ENCODE peak calls at places on chromosome 1, in six cellular contexts. L, H, Z, P, J and U are unnamed samples.

GRCh38 chr1:6222644-6223043 is 13.1 kb downstream of the ICMT start:
- DNase-seq in L (no peak), H (no peak), Z (no peak), P (no peak), J (no peak), U (no peak)

GRCh38 chr1:95223110-95223509 is 10.9 kb upstream of the RWDD3 start:
- DNase-seq in L (no peak), H (no peak), Z (peak), P (no peak), J (no peak), U (no peak)

GRCh38 chr1:91755176-91755575 is 130.8 kb downstream of the TGFBR3 start:
- DNase-seq in L (no peak), H (no peak), Z (peak), P (no peak), J (no peak), U (no peak)

GRCh38 chr1:155504207-155504606 is 58.4 kb downstream of the ASH1L start:
- DNase-seq in L (peak), H (no peak), Z (no peak), P (no peak), J (no peak), U (no peak)

GRCh38 chr1:169586067-169586394 is 250 bp downstream of the F5 start:
- DNase-seq in L (no peak), H (no peak), Z (no peak), P (no peak), J (no peak), U (no peak)

GRCh38 chr1:223198628-223198965 is 55.5 kb upstream of the TLR5 start:
- DNase-seq in L (no peak), H (no peak), Z (no peak), P (no peak), J (no peak), U (no peak)

GRCh38 chr1:28172690-28173150 is 3.8 kb downstream of the PTAFR start:
- DNase-seq in L (peak), H (no peak), Z (no peak), P (no peak), J (no peak), U (no peak)

GRCh38 chr1:163173121-163173520 is 29.6 kb downstream of the RGS5 start:
- DNase-seq in L (no peak), H (no peak), Z (no peak), P (no peak), J (no peak), U (no peak)

GRCh38 chr1:113534875-113535274 is 144.6 kb downstream of the MAGI3 start:
- DNase-seq in L (no peak), H (no peak), Z (no peak), P (no peak), J (no peak), U (no peak)

GRCh38 chr1:162110910-162111309 is 41.4 kb downstream of the NOS1AP start:
- DNase-seq in L (no peak), H (no peak), Z (no peak), P (no peak), J (no peak), U (no peak)

GRCh38 chr1:77039739-77040138 is 172.5 kb downstream of the ST6GALNAC5 start:
- DNase-seq in L (no peak), H (no peak), Z (peak), P (no peak), J (no peak), U (no peak)

GRCh38 chr1:56551691-56552090 is 27.7 kb downstream of the PLPP3 start:
- DNase-seq in L (no peak), H (no peak), Z (no peak), P (no peak), J (no peak), U (no peak)

GRCh38 chr1:245153645-245154428 is 948 bp upstream of the KIF26B start:
- DNase-seq in L (peak), H (no peak), Z (no peak), P (no peak), J (peak), U (peak)

GRCh38 chr1:1231400-1232223 is at the start of gene SDF4:
- DNase-seq in L (peak), H (peak), Z (peak), P (peak), J (peak), U (peak)

GRCh38 chr1:8096105-8097011 is 70.2 kb upstream of the ERRFI1 start:
- DNase-seq in L (no peak), H (no peak), Z (peak), P (no peak), J (no peak), U (no peak)

GRCh38 chr1:84691139-84691783 is 1.0 kb upstream of the SSX2IP start:
- DNase-seq in L (no peak), H (no peak), Z (no peak), P (no peak), J (no peak), U (no peak)

GRCh38 chr1:89939693-89940438 is 55.0 kb upstream of the ZNF326 start:
- DNase-seq in L (no peak), H (no peak), Z (no peak), P (no peak), J (no peak), U (no peak)

GRCh38 chr1:119372493-119373086 is 4.0 kb downstream of the HAO2 start:
- DNase-seq in L (no peak), H (no peak), Z (no peak), P (no peak), J (peak), U (no peak)

GRCh38 chr1:178612261-178612660 is 99.4 kb downstream of the TEX35 start:
- DNase-seq in L (no peak), H (no peak), Z (no peak), P (no peak), J (no peak), U (no peak)

GRCh38 chr1:165686121-165686970 is 12.0 kb downstream of the ALDH9A1 start:
- DNase-seq in L (peak), H (no peak), Z (no peak), P (no peak), J (no peak), U (no peak)

GRCh38 chr1:177392336-177392735 is 221.6 kb downstream of the BRINP2 start:
- DNase-seq in L (no peak), H (no peak), Z (no peak), P (no peak), J (no peak), U (no peak)

GRCh38 chr1:205961970-205962820 is 18.9 kb upstream of the SLC26A9 start:
- DNase-seq in L (no peak), H (no peak), Z (no peak), P (no peak), J (no peak), U (no peak)

GRCh38 chr1:9129391-9130041 is 614 bp upstream of the GPR157 start:
- DNase-seq in L (peak), H (peak), Z (no peak), P (peak), J (peak), U (peak)

GRCh38 chr1:231407537-231408396 is 14.3 kb downstream of the EGLN1 start:
- DNase-seq in L (no peak), H (no peak), Z (no peak), P (no peak), J (no peak), U (no peak)

GRCh38 chr1:36934061-36934460 is 100.3 kb downstream of the GRIK3 start:
- DNase-seq in L (no peak), H (no peak), Z (no peak), P (no peak), J (no peak), U (no peak)